ENCODE peak calls at places on chromosomes 4 and X, in ten cellular contexts. D, F, K, A, C, G, L, U, W and X are unnamed samples.

GRCh38 chr4:1939664-1940509 is 68.7 kb downstream of the NSD2 start:
- DNase-seq in U (peak; percentile 45), K (no peak), G (no peak), L (no peak), A (peak; percentile 86), W (no peak), F (no peak), D (no peak), C (no peak), X (no peak)

GRCh38 chrX:24479924-24480722 is 15.0 kb downstream of the PDK3 start:
- DNase-seq in W (peak; percentile 64), G (no peak), U (no peak), F (no peak), L (no peak), C (peak; percentile 63), A (no peak), K (no peak), D (no peak), X (no peak)

GRCh38 chr4:161926033-161926828 is 237.6 kb downstream of the FSTL5 start:
- DNase-seq in U (no peak), W (no peak), D (no peak), F (no peak), L (no peak), K (no peak), C (no peak), A (no peak), G (no peak), X (no peak)

GRCh38 chr4:185710487-185710995 is 101.5 kb downstream of the SORBS2 start:
- DNase-seq in A (no peak), U (peak; percentile 69), C (no peak), W (no peak), G (no peak), F (no peak), D (no peak), L (no peak), K (no peak), X (no peak)

GRCh38 chrX:151624677-151625076 is 61.2 kb downstream of the PASD1 start:
- DNase-seq in K (no peak), A (no peak), G (no peak), D (no peak), C (no peak), L (no peak), U (no peak), W (no peak), F (no peak), X (no peak)

GRCh38 chr4:155822572-155822971 is 43.5 kb downstream of the ASIC5 start:
- DNase-seq in K (no peak), F (no peak), U (no peak), A (no peak), L (no peak), D (no peak), W (no peak), C (no peak), G (no peak), X (no peak)

GRCh38 chrX:27815209-27815608 is 7.4 kb downstream of the MAGEB10 start:
- DNase-seq in U (no peak), G (no peak), F (no peak), C (no peak), D (no peak), W (no peak), L (no peak), A (no peak), K (no peak), X (no peak)

GRCh38 chr4:24477919-24478318 is 106.4 kb downstream of the DHX15 start:
- DNase-seq in U (no peak), L (no peak), G (no peak), D (no peak), C (no peak), F (peak; percentile 21), K (peak; percentile 27), W (no peak), A (peak; percentile 63), X (no peak)

GRCh38 chr4:5040839-5041238 is 10.4 kb upstream of the STK32B start:
- DNase-seq in C (no peak), F (no peak), G (no peak), K (no peak), W (no peak), L (no peak), A (no peak), D (no peak), U (no peak), X (no peak)

GRCh38 chrX:13452283-13452682 is 117.1 kb upstream of the EGFL6 start:
- DNase-seq in F (no peak), W (no peak), L (no peak), A (no peak), G (no peak), U (no peak), K (peak; percentile 57), C (no peak), D (no peak), X (no peak)

GRCh38 chr4:163582688-163583087 is 88.2 kb downstream of the TMA16 start:
- DNase-seq in F (no peak), G (no peak), L (no peak), W (no peak), C (no peak), A (no peak), U (no peak), K (no peak), D (no peak), X (no peak)

GRCh38 chr4:175435437-175435836 is 376.6 kb downstream of the GPM6A start:
- DNase-seq in F (peak; percentile 37), A (no peak), W (no peak), C (no peak), L (no peak), K (no peak), U (no peak), D (no peak), G (peak; percentile 54), X (no peak)

GRCh38 chrX:138775501-138775900 is 64.0 kb upstream of the FGF13 start:
- DNase-seq in K (no peak), D (no peak), A (no peak), C (no peak), G (no peak), F (peak; percentile 30), W (peak; percentile 31), L (no peak), U (no peak), X (no peak)

DNA sequence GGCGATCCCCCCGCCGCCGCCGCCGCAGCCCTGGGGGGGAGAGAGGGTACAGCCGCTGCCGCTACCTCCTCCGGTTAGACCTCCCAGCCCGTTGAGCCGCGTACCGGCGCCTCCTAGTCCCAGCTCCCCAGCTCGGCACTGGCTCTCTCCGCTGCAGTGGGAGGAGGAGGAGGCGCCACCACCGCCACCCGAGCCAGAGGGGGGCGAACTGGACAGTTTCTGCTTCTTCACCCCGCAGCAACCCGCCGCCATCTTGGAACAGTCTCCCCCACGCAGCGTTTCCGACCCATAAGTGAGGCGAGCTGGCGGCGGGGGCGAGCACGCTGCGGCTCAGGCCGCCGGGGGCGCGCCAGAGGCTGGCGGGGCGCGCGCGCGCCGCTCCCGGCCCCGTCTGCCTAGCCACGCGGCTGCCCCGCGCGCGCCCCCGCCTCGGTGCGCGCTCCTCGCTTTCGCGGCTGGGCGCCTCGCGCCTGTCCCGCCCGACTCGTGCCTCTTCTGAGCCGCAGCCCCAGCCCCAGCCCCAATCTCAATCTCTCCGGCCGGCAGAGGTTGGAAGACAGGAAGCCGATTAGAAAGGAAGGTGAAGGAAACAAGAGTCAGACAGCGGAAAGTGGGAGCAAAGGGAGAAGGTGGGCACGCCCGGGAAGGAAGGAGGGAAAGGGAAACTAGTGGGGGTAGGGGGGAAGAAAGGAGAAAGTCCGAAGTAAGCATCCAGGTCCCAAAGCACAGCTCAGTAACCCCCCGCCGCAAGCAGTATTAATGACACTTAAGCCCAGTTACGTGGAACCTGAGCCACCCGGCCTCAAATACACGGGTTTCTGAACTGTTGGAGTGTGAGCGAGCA is at the start of gene AMMECR1:
- DNase-seq in W (peak; percentile 80), L (no peak), D (peak; percentile 79), F (peak; percentile 89), K (peak; percentile 80), A (peak; percentile 30), U (peak; percentile 80), G (peak; percentile 71), C (peak; percentile 66), X (peak; percentile 74)
- TF ChIP-seq CTCF in W (no peak), L (no peak), D (no peak), F (no peak), K (no peak), A (no peak), U (no peak), G (no peak), C (no peak), X (no peak)

DNA sequence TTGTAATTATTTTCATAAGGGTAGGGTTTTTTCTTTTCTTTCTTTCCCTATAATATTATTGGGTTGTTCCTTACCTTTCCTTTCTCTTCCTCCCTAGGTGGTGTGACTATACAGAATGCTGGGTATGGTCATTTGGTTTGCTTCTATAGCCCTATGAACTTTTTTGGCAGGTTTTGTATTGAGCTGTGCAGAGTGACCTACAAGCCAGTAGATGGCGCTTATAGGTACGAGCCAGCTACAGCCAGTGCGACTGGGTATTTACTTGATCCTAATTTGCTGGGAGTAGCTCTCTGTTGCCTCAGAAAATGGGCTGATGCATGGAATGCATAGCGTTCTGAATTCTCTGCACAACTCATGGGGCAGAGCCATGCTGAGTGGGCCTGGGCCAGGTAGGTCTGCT is 423.3 kb downstream of the MAGEE1 start:
- DNase-seq in G (no peak), W (no peak), F (no peak), L (no peak), K (no peak), D (no peak), A (no peak), U (no peak), C (no peak), X (no peak)
- TF ChIP-seq CTCF in G (no peak), W (no peak), F (peak; percentile 31), L (peak; percentile 6), K (no peak), D (no peak), A (no peak), U (no peak), C (no peak), X (no peak)

GRCh38 chr4:11535333-11535732 is 106.6 kb upstream of the HS3ST1 start:
- DNase-seq in A (no peak), U (no peak), W (no peak), L (no peak), K (no peak), C (no peak), F (no peak), G (no peak), D (no peak), X (no peak)
- TF ChIP-seq CTCF in A (no peak), U (no peak), W (no peak), L (no peak), K (no peak), C (no peak), F (no peak), G (no peak), D (no peak), X (no peak)

DNA sequence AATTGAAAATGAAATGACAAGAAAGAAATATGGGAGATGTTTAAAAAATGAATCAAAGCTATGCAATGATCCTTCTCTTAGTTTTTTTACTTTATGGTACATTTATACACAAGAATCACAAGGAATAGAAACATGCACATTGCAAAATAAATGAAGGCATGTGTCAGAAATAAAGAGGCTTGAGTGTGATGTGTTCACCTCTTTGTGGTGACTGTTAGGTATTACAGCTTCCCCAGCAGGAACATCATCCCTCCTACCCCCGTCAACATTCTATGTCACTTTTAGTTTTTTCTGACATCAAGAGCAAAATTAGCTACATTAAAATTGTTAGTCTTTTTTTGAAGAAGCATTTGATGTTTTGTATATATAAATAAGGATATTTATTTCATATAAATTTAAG is 214.8 kb downstream of the SLC4A4 start:
- DNase-seq in F (peak; percentile 0), W (no peak), K (no peak), U (no peak), A (no peak), G (no peak), D (no peak), C (no peak), L (no peak), X (no peak)
- TF ChIP-seq CTCF in F (peak; percentile 49), W (peak; percentile 8), K (no peak), U (peak; percentile 46), A (peak; percentile 22), G (peak; percentile 51), D (peak; percentile 51), C (no peak), L (peak; percentile 10), X (no peak)